ENCODE peak calls at places on chromosome 18, in eight cellular contexts. J is A549, O is endothelial cell of umbilical vein, V is K562, B is H1, D is HCT116, P is HepG2, X is SK-N-SH. M is an unnamed sample.

GRCh38 chr18:9834551-9834950 is 51.2 kb upstream of the TXNDC2 start:
- DNase-seq in J (no peak), X (no peak), V (no peak), P (no peak), B (no peak), D (no peak), O (no peak), M (no peak)

GRCh38 chr18:11553098-11553940 is 56.1 kb upstream of the SLC35G4 start:
- DNase-seq in X (peak; percentile 58), D (peak; percentile 45), B (peak; percentile 78), O (peak; percentile 59), V (peak; percentile 57), J (peak; percentile 52), P (peak; percentile 49), M (no peak)

GRCh38 chr18:43935051-43935412 is 657.7 kb upstream of the SYT4 start:
- DNase-seq in V (no peak), J (no peak), X (no peak), O (peak; percentile 3), D (no peak), B (no peak), P (no peak), M (no peak)

GRCh38 chr18:35071819-35072247 is 30.6 kb downstream of the MAPRE2 start:
- DNase-seq in D (no peak), X (no peak), V (no peak), B (no peak), O (peak; percentile 41), P (no peak), J (no peak), M (no peak)

GRCh38 chr18:3747176-3747973 is 297.4 kb downstream of the TGIF1 start:
- DNase-seq in X (no peak), B (no peak), J (no peak), P (no peak), O (peak; percentile 90), D (no peak), V (no peak), M (no peak)

GRCh38 chr18:52280702-52281101 is 59.3 kb upstream of the DCC start:
- DNase-seq in B (no peak), O (no peak), P (no peak), J (no peak), D (no peak), V (no peak), X (no peak), M (no peak)

GRCh38 chr18:12384261-12384660 is 7.2 kb upstream of the AFG3L2 start:
- DNase-seq in X (no peak), O (no peak), B (no peak), J (no peak), P (no peak), D (no peak), V (no peak), M (no peak)

GRCh38 chr18:43442571-43442970 is 165.3 kb upstream of the SYT4 start:
- DNase-seq in V (no peak), O (no peak), P (no peak), X (no peak), B (no peak), D (no peak), J (no peak), M (no peak)

GRCh38 chr18:24006731-24007308 is 7.7 kb upstream of the TTC39C start:
- DNase-seq in O (no peak), B (no peak), X (no peak), P (no peak), D (no peak), J (peak; percentile 18), V (no peak), M (no peak)

GRCh38 chr18:11149441-11150270 is at the start of gene PIEZO2:
- DNase-seq in X (peak; percentile 28), J (peak; percentile 14), P (peak; percentile 68), B (peak; percentile 92), D (no peak), V (peak; percentile 23), O (peak; percentile 29), M (peak; percentile 43)

GRCh38 chr18:36075862-36076587 is 8.7 kb upstream of the RPRD1A start:
- DNase-seq in B (no peak), D (no peak), J (peak; percentile 69), O (no peak), V (no peak), P (peak; percentile 58), X (no peak), M (peak; percentile 21)

GRCh38 chr18:79911009-79911870 is 40.2 kb downstream of the SLC66A2 start:
- DNase-seq in J (no peak), V (no peak), X (no peak), D (no peak), P (no peak), O (no peak), B (no peak), M (no peak)

GRCh38 chr18:10851824-10852225 is 297.5 kb downstream of the PIEZO2 start:
- DNase-seq in X (peak; percentile 29), P (peak; percentile 57), B (no peak), D (peak; percentile 27), O (peak; percentile 70), J (peak; percentile 31), V (peak; percentile 63), M (peak; percentile 61)

GRCh38 chr18:8610442-8610801 is 1.2 kb downstream of the RAB12 start:
- DNase-seq in D (no peak), B (no peak), V (no peak), J (no peak), X (peak; percentile 36), P (no peak), O (peak; percentile 49), M (no peak)

GRCh38 chr18:5167827-5168226 is 29.2 kb downstream of the AKAIN1 start:
- DNase-seq in V (no peak), D (no peak), J (no peak), P (no peak), O (no peak), B (no peak), X (no peak), M (no peak)

GRCh38 chr18:10051877-10052631 is 138.2 kb downstream of the VAPA start:
- DNase-seq in B (no peak), O (peak; percentile 78), X (no peak), D (no peak), V (no peak), P (peak; percentile 20), J (no peak), M (no peak)

GRCh38 chr18:77009675-77010074 is 122.9 kb downstream of the MBP start:
- DNase-seq in X (no peak), J (no peak), P (no peak), B (no peak), D (no peak), V (no peak), O (no peak), M (no peak)

GRCh38 chr18:63994783-63995399 is 25.0 kb downstream of the SERPINB8 start:
- DNase-seq in B (peak; percentile 77), J (peak; percentile 43), D (peak; percentile 22), P (peak; percentile 16), V (peak; percentile 30), O (peak; percentile 51), X (peak; percentile 72), M (no peak)

DNA sequence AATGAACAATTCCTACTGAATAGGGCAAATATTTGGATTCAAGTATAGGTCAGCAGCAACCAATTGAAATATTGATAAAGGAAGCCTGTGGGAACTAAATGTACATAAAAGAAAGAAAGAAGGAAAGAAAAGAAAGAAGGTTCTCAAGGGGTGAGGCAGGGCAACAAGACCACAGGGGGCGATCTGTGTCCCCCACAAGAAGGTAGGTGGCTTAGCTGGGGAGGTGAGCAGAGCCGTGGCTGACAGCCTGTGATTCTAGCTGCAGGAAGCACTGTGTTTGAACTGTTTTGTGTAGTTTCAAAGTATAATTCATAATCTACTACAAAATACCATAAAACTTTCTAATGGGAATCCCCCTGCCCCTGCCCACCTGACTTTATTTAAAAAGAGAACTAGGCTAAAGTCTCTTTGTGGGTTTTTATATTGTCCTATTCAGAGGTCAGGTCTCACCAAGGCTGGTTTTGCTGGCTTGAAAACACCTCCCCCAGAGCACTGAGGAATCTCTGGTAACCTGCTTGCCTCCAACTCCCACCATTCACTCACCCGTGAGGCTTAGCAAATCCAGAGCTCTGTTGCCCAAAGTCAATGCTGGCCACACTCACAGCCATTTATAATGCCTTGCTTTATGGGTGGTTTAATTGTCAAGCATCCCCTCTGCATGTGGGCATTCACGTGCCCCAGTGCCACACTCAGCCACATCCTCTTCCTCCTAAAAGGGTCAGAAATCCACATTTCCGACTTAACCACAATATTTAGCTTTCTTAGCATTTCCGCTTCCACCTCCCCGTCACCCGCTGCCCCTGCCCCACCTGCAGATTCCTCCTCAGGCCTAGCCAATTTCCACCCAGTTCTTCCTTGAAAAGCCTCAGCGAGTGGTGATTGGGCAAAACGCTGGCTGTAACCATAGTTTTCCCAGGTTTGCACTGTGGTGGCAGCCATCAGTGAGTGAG is 36.4 kb upstream of the LMAN1 start:
- DNase-seq in B (no peak), X (no peak), J (no peak), P (no peak), V (no peak), D (no peak), O (no peak), M (no peak)
- H3K4me2 ChIP-seq in B (no peak overlapping the region), X (no peak overlapping the region), J (no peak overlapping the region), P (no peak overlapping the region), V (no peak overlapping the region), D (no peak overlapping the region), O (no peak overlapping the region), M (no peak overlapping the region)

DNA sequence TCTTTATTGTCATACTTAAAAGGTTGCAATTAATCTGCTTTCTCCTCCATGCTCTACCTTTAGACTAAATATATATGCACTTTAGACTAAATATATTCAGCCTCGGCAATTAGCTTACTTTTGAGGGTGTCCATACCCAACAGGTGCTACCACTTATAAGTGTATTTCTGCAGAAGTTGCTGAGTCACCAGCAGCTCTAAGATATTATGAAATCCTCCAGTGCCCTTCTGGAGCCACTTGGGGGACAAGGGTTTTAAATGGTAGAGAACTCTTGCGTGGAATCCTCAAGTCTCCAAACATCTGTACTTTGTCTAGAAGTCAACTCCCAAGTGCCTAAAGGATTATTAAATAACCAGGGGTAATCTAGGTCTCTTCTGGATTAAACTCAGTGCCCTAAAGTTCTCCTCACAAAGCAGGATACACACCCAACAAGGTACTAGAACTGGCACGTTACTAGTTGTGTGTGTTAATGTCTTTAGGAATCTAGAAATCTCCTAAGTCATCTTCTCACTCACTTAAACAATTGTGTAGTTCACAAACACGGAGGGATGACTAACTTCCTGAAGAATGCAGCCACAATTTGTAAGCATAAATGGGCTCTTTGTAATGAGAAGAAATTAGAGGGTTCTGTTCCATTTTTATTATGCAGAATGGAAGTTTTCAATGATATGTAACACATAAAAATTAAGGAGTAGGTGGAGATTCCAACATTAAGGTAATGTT is 159.7 kb downstream of the CD226 start:
- DNase-seq in X (no peak), O (peak; percentile 70), V (no peak), D (peak; percentile 37), P (peak; percentile 67), B (no peak), J (peak; percentile 10), M (no peak)
- TF ChIP-seq MAX in X (no peak), O (no peak), V (no peak), D (no peak), P (no peak), B (no peak), J (no peak), M (no peak)

DNA sequence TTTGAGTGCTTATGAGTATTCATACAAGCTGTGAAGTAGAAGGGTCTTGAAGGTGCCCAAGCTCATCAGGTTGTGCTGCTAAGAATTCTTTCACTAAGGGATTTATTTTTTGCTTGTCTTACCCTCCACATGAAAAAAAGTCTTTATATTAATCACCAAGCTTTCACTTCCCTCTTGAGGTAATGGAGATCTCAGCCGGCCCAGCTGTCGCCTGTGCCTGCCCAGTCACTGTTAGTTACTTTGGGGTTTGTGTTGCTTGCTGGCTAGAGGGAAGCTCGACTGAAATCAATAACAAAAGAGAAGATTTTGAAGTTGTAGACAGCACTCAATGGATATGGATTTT is 21.9 kb downstream of the MC2R start:
- DNase-seq in X (no peak), J (no peak), B (no peak), V (no peak), P (no peak), D (no peak), O (no peak), M (peak; percentile 63)
- H3K4me2 ChIP-seq in X (no peak overlapping the region), J (no peak overlapping the region), B (no peak overlapping the region), V (no peak overlapping the region), P (no peak overlapping the region), D (no peak overlapping the region), O (no peak overlapping the region), M (peak overlapping the region; percentile 77)

GRCh38 chr18:33184178-33184577 is 256.3 kb downstream of the CCDC178 start:
- DNase-seq in V (no peak), J (no peak), D (no peak), B (no peak), P (no peak), O (peak; percentile 69), X (no peak), M (no peak)
- TF ChIP-seq MAX in V (no peak), J (no peak), D (no peak), B (no peak), P (no peak), O (no peak), X (no peak), M (no peak)